ENCODE peak calls at places on chromosome 1, in five cellular contexts. A is ureter; C is A549; P is T follicular helper cell; M is stimulated activated CD4-positive, alpha-beta T cell treated with anti-CD3 and anti-CD28 coated beads, Interleukin-2, amount 100 ng/mL, for 48 hours. R is an unnamed sample.

GRCh38 chr1:60234761-60235160 is 161.2 kb upstream of the C1orf87 start:
- DNase-seq in M (no peak), P (no peak), C (no peak), A (no peak), R (no peak)

GRCh38 chr1:155591770-155592169 is 18.2 kb upstream of the MSTO1 start:
- DNase-seq in P (no peak), C (peak), A (no peak), M (no peak), R (peak)

GRCh38 chr1:14254184-14254583 is 344.3 kb upstream of the KAZN start:
- DNase-seq in C (no peak), A (no peak), M (no peak), P (no peak), R (no peak)

GRCh38 chr1:33719771-33720670 is 143.9 kb upstream of the HMGB4 start:
- DNase-seq in A (no peak), M (no peak), C (no peak), P (no peak), R (no peak)

GRCh38 chr1:24486296-24487065 is 16.2 kb upstream of the RCAN3 start:
- DNase-seq in M (no peak), A (no peak), C (no peak), P (peak), R (no peak)

GRCh38 chr1:74012583-74012982 is 185.4 kb downstream of the LRRIQ3 start:
- DNase-seq in M (no peak), A (no peak), C (no peak), P (no peak), R (no peak)

GRCh38 chr1:47325530-47325929 is 8.1 kb upstream of the CMPK1 start:
- DNase-seq in A (no peak), C (peak), M (no peak), P (no peak), R (no peak)

GRCh38 chr1:202182040-202182877 is 11.3 kb upstream of the LGR6 start:
- DNase-seq in C (no peak), P (no peak), A (no peak), M (no peak), R (no peak)

GRCh38 chr1:15155191-15155590 is 1.6 kb downstream of the TMEM51 start:
- DNase-seq in M (no peak), C (no peak), A (no peak), P (no peak), R (no peak)

R was measured in iPS DF 6.9.